ENCODE peak calls at places on chromosomes 12 and 14, in six cellular contexts. One of them, this sample, is unnamed.

GRCh38 chr14:56271988-56272387 is 153.8 kb downstream of the PELI2 start:
- DNase-seq in fibroblast of the conjunctiva: no peak
- DNase-seq in astrocyte of the spinal cord: peak; percentile 85
- DNase-seq in foreskin fibroblast: peak; percentile 67
- DNase-seq in left lung: no peak
- DNase-seq in body of pancreas: no peak
- DNase-seq in this sample: no peak

GRCh38 chr12:15590180-15590826 is 198.9 kb downstream of the EPS8 start:
- DNase-seq in left lung: peak; percentile 35
- DNase-seq in foreskin fibroblast: peak; percentile 83
- DNase-seq in astrocyte of the spinal cord: peak; percentile 75
- DNase-seq in body of pancreas: peak; percentile 52
- DNase-seq in fibroblast of the conjunctiva: peak; percentile 63
- DNase-seq in this sample: no peak

GRCh38 chr14:73457050-73457934 is 1.1 kb downstream of the NUMB start:
- DNase-seq in fibroblast of the conjunctiva: no peak
- DNase-seq in left lung: peak; percentile 55
- DNase-seq in foreskin fibroblast: peak; percentile 58
- DNase-seq in astrocyte of the spinal cord: peak; percentile 28
- DNase-seq in body of pancreas: no peak
- DNase-seq in this sample: peak; percentile 64

GRCh38 chr14:80425686-80426085 is 214.4 kb upstream of the DIO2 start:
- DNase-seq in left lung: no peak
- DNase-seq in foreskin fibroblast: peak; percentile 91
- DNase-seq in astrocyte of the spinal cord: peak; percentile 88
- DNase-seq in body of pancreas: no peak
- DNase-seq in fibroblast of the conjunctiva: peak; percentile 68
- DNase-seq in this sample: no peak

GRCh38 chr12:7042847-7043246 is 17.7 kb upstream of the C1S start:
- DNase-seq in body of pancreas: no peak
- DNase-seq in foreskin fibroblast: peak; percentile 58
- DNase-seq in left lung: no peak
- DNase-seq in astrocyte of the spinal cord: peak; percentile 2
- DNase-seq in fibroblast of the conjunctiva: no peak
- DNase-seq in this sample: no peak

GRCh38 chr12:70691018-70691672 is 53.9 kb upstream of the PTPRB start:
- DNase-seq in foreskin fibroblast: peak; percentile 29
- DNase-seq in left lung: no peak
- DNase-seq in body of pancreas: no peak
- DNase-seq in astrocyte of the spinal cord: peak; percentile 34
- DNase-seq in fibroblast of the conjunctiva: no peak
- DNase-seq in this sample: no peak

GRCh38 chr12:62715086-62715786 is 219.7 kb downstream of the PPM1H start:
- DNase-seq in astrocyte of the spinal cord: no peak
- DNase-seq in fibroblast of the conjunctiva: no peak
- DNase-seq in body of pancreas: no peak
- DNase-seq in left lung: no peak
- DNase-seq in foreskin fibroblast: no peak
- DNase-seq in this sample: no peak

GRCh38 chr12:6315704-6316597 is 5.5 kb downstream of the PLEKHG6 start:
- DNase-seq in body of pancreas: no peak
- DNase-seq in left lung: no peak
- DNase-seq in foreskin fibroblast: no peak
- DNase-seq in fibroblast of the conjunctiva: no peak
- DNase-seq in astrocyte of the spinal cord: no peak
- DNase-seq in this sample: peak; percentile 70

GRCh38 chr14:78863143-78863542 is 693.0 kb downstream of the NRXN3 start:
- DNase-seq in astrocyte of the spinal cord: peak; percentile 40
- DNase-seq in fibroblast of the conjunctiva: no peak
- DNase-seq in foreskin fibroblast: peak; percentile 12
- DNase-seq in body of pancreas: peak; percentile 11
- DNase-seq in left lung: no peak
- DNase-seq in this sample: no peak

GRCh38 chr12:114668151-114668891 is 15.7 kb downstream of the TBX3 start:
- DNase-seq in fibroblast of the conjunctiva: peak; percentile 53
- DNase-seq in foreskin fibroblast: peak; percentile 97
- DNase-seq in body of pancreas: peak; percentile 73
- DNase-seq in astrocyte of the spinal cord: peak; percentile 86
- DNase-seq in left lung: peak; percentile 64
- DNase-seq in this sample: peak; percentile 75

GRCh38 chr12:52804029-52804428 is 8.1 kb upstream of the KRT3 start:
- DNase-seq in body of pancreas: no peak
- DNase-seq in left lung: no peak
- DNase-seq in fibroblast of the conjunctiva: no peak
- DNase-seq in foreskin fibroblast: no peak
- DNase-seq in astrocyte of the spinal cord: no peak
- DNase-seq in this sample: no peak

GRCh38 chr12:6772331-6772695 is at the start of gene LAG3:
- DNase-seq in body of pancreas: no peak
- DNase-seq in left lung: no peak
- DNase-seq in astrocyte of the spinal cord: no peak
- DNase-seq in foreskin fibroblast: no peak
- DNase-seq in fibroblast of the conjunctiva: no peak
- DNase-seq in this sample: peak; percentile 46

GRCh38 chr12:122355702-122356101 is 66.8 kb downstream of the CLIP1 start:
- DNase-seq in body of pancreas: no peak
- DNase-seq in astrocyte of the spinal cord: no peak
- DNase-seq in fibroblast of the conjunctiva: no peak
- DNase-seq in left lung: no peak
- DNase-seq in foreskin fibroblast: no peak
- DNase-seq in this sample: no peak

GRCh38 chr14:106605548-106606448 is 1079.4 kb downstream of the TMEM121 start:
- DNase-seq in astrocyte of the spinal cord: no peak
- DNase-seq in left lung: peak; percentile 36
- DNase-seq in fibroblast of the conjunctiva: no peak
- DNase-seq in foreskin fibroblast: no peak
- DNase-seq in body of pancreas: peak; percentile 29
- DNase-seq in this sample: no peak

GRCh38 chr12:105721051-105721825 is 390.7 kb downstream of the C12orf75 start:
- DNase-seq in fibroblast of the conjunctiva: no peak
- DNase-seq in foreskin fibroblast: no peak
- DNase-seq in body of pancreas: no peak
- DNase-seq in astrocyte of the spinal cord: peak; percentile 52
- DNase-seq in left lung: no peak
- DNase-seq in this sample: no peak

GRCh38 chr14:79443602-79444001 is 767.7 kb downstream of the DIO2 start:
- DNase-seq in fibroblast of the conjunctiva: no peak
- DNase-seq in body of pancreas: no peak
- DNase-seq in left lung: no peak
- DNase-seq in foreskin fibroblast: no peak
- DNase-seq in astrocyte of the spinal cord: no peak
- DNase-seq in this sample: no peak

GRCh38 chr12:28611115-28611435 is 420.8 kb downstream of the CCDC91 start:
- DNase-seq in left lung: no peak
- DNase-seq in body of pancreas: no peak
- DNase-seq in foreskin fibroblast: peak; percentile 90
- DNase-seq in astrocyte of the spinal cord: peak; percentile 88
- DNase-seq in fibroblast of the conjunctiva: peak; percentile 82
- DNase-seq in this sample: no peak

GRCh38 chr12:104496336-104496735 is 39.6 kb downstream of the CHST11 start:
- DNase-seq in body of pancreas: no peak
- DNase-seq in astrocyte of the spinal cord: no peak
- DNase-seq in foreskin fibroblast: no peak
- DNase-seq in left lung: no peak
- DNase-seq in fibroblast of the conjunctiva: no peak
- DNase-seq in this sample: no peak

GRCh38 chr12:121653999-121654398 is 15.5 kb downstream of the MORN3 start:
- DNase-seq in astrocyte of the spinal cord: no peak
- DNase-seq in left lung: no peak
- DNase-seq in foreskin fibroblast: no peak
- DNase-seq in body of pancreas: no peak
- DNase-seq in fibroblast of the conjunctiva: no peak
- DNase-seq in this sample: no peak

GRCh38 chr12:47835831-47836155 is 16.1 kb upstream of the HDAC7 start:
- DNase-seq in left lung: no peak
- DNase-seq in astrocyte of the spinal cord: no peak
- DNase-seq in foreskin fibroblast: peak; percentile 55
- DNase-seq in body of pancreas: no peak
- DNase-seq in fibroblast of the conjunctiva: no peak
- DNase-seq in this sample: no peak

GRCh38 chr14:93023039-93023438 is 92.7 kb downstream of the ITPK1 start:
- DNase-seq in left lung: no peak
- DNase-seq in astrocyte of the spinal cord: no peak
- DNase-seq in body of pancreas: no peak
- DNase-seq in foreskin fibroblast: no peak
- DNase-seq in fibroblast of the conjunctiva: no peak
- DNase-seq in this sample: no peak

GRCh38 chr12:6632026-6632978 is 3.5 kb downstream of the LPAR5 start:
- DNase-seq in astrocyte of the spinal cord: no peak
- DNase-seq in left lung: no peak
- DNase-seq in body of pancreas: no peak
- DNase-seq in fibroblast of the conjunctiva: no peak
- DNase-seq in foreskin fibroblast: peak; percentile 28
- DNase-seq in this sample: no peak

GRCh38 chr12:128606040-128606439 is 217.7 kb downstream of the SLC15A4 start:
- DNase-seq in left lung: no peak
- DNase-seq in fibroblast of the conjunctiva: no peak
- DNase-seq in astrocyte of the spinal cord: peak; percentile 57
- DNase-seq in body of pancreas: no peak
- DNase-seq in foreskin fibroblast: no peak
- DNase-seq in this sample: no peak

GRCh38 chr12:132476421-132476820 is 13.5 kb upstream of the FBRSL1 start:
- DNase-seq in fibroblast of the conjunctiva: no peak
- DNase-seq in astrocyte of the spinal cord: no peak
- DNase-seq in foreskin fibroblast: no peak
- DNase-seq in body of pancreas: no peak
- DNase-seq in left lung: no peak
- DNase-seq in this sample: no peak

GRCh38 chr12:43271659-43272058 is 280.3 kb downstream of the ADAMTS20 start:
- DNase-seq in fibroblast of the conjunctiva: no peak
- DNase-seq in astrocyte of the spinal cord: no peak
- DNase-seq in left lung: no peak
- DNase-seq in body of pancreas: no peak
- DNase-seq in foreskin fibroblast: peak; percentile 22
- DNase-seq in this sample: no peak

GRCh38 chr14:23433457-23433856 is 2.0 kb downstream of the MYH7 start:
- DNase-seq in astrocyte of the spinal cord: no peak
- DNase-seq in left lung: peak; percentile 7
- DNase-seq in foreskin fibroblast: no peak
- DNase-seq in body of pancreas: no peak
- DNase-seq in fibroblast of the conjunctiva: no peak
- DNase-seq in this sample: no peak